ENCODE peak calls at places on chromosome 22, in four cellular contexts. T, Y, E and M are unnamed samples.

GRCh38 chr22:48690583-48691317 is 1136.9 kb downstream of the BRD1 start:
- DNase-seq in T (no peak), Y (no peak), E (no peak), M (no peak)

GRCh38 chr22:30596886-30597285 is 5.2 kb upstream of the PES1 start:
- DNase-seq in T (no peak), E (no peak), Y (no peak), M (no peak)

GRCh38 chr22:48896766-48897637 is 930.7 kb downstream of the BRD1 start:
- DNase-seq in Y (no peak), T (no peak), E (no peak), M (no peak)

GRCh38 chr22:29044657-29045176 is 16.9 kb downstream of the C22orf31 start:
- DNase-seq in Y (no peak), E (peak), T (no peak), M (no peak)

GRCh38 chr22:22558972-22559603 is at the start of gene PRAME:
- DNase-seq in E (peak), T (peak), Y (peak), M (peak)

GRCh38 chr22:32119568-32120235 is 39.4 kb downstream of the C22orf42 start:
- DNase-seq in E (no peak), T (no peak), Y (no peak), M (no peak)

GRCh38 chr22:42316988-42317387 is 46.5 kb upstream of the TCF20 start:
- DNase-seq in Y (no peak), E (no peak), T (peak), M (no peak)

GRCh38 chr22:49207008-49207775 is 620.5 kb downstream of the BRD1 start:
- DNase-seq in T (no peak), E (no peak), Y (no peak), M (no peak)

GRCh38 chr22:31970490-31971444 is 26.4 kb downstream of the YWHAH start:
- DNase-seq in E (peak), T (peak), Y (peak), M (peak)

GRCh38 chr22:21796863-21797262 is 61.3 kb upstream of the YPEL1 start:
- DNase-seq in E (no peak), T (no peak), Y (no peak), M (no peak)

GRCh38 chr22:39136317-39136716 is 16.2 kb downstream of the CBX7 start:
- DNase-seq in E (no peak), Y (no peak), T (no peak), M (no peak)

GRCh38 chr22:44723801-44724200 is 21.8 kb downstream of the PRR5 start:
- DNase-seq in E (peak), Y (peak), T (peak), M (peak)

GRCh38 chr22:45742866-45743450 is 71.3 kb downstream of the ATXN10 start:
- DNase-seq in Y (no peak), T (peak), E (peak), M (no peak)

GRCh38 chr22:31084811-31085492 is 3.8 kb downstream of the SMTN start:
- DNase-seq in T (peak), E (no peak), Y (peak), M (no peak)

GRCh38 chr22:41286639-41287091 is 678 bp upstream of the RANGAP1 start:
- DNase-seq in E (peak), T (peak), Y (peak), M (no peak)

GRCh38 chr22:38950527-38951111 is 6.8 kb upstream of the APOBEC3A start:
- DNase-seq in E (no peak), Y (no peak), T (no peak), M (no peak)

GRCh38 chr22:45704648-45705047 is 33.0 kb downstream of the ATXN10 start:
- DNase-seq in E (no peak), Y (no peak), T (no peak), M (no peak)

GRCh38 chr22:44689915-44690524 is 12.0 kb upstream of the PRR5 start:
- DNase-seq in T (no peak), E (no peak), Y (no peak), M (no peak)

GRCh38 chr22:45096256-45096907 is 67.3 kb upstream of the NUP50 start:
- DNase-seq in E (peak), T (peak), Y (no peak), M (peak)

GRCh38 chr22:42869463-42869862 is 12.4 kb upstream of the ARFGAP3 start:
- DNase-seq in E (no peak), T (no peak), Y (no peak), M (no peak)

GRCh38 chr22:37409031-37409430 is 18.2 kb downstream of the ELFN2 start:
- DNase-seq in E (no peak), T (no peak), Y (no peak), M (no peak)

GRCh38 chr22:30922151-30922611 is 46.4 kb downstream of the MORC2 start:
- DNase-seq in T (no peak), E (no peak), Y (peak), M (no peak)

GRCh38 chr22:38086001-38086845 is 2.2 kb upstream of the SLC16A8 start:
- DNase-seq in E (no peak), T (no peak), Y (no peak), M (no peak)

GRCh38 chr22:44369241-44369652 is 56.5 kb upstream of the SHISAL1 start:
- DNase-seq in T (no peak), Y (no peak), E (no peak), M (no peak)

GRCh38 chr22:38655532-38656255 is 498 bp downstream of the FAM227A start:
- DNase-seq in Y (no peak), E (no peak), T (peak), M (peak)

GRCh38 chr22:35987487-35987886 is 41.1 kb downstream of the RBFOX2 start:
- DNase-seq in E (peak), T (no peak), Y (no peak), M (no peak)
- TF ChIP-seq SP1 in E (no peak), T (no peak), Y (no peak), M (no peak)

GRCh38 chr22:20671409-20672081 is 102.4 kb upstream of the SERPIND1 start:
- DNase-seq in E (no peak), Y (no peak), T (no peak), M (no peak)
- TF ChIP-seq BHLHE40 in E (no peak), Y (no peak), T (no peak), M (no peak)

DNA sequence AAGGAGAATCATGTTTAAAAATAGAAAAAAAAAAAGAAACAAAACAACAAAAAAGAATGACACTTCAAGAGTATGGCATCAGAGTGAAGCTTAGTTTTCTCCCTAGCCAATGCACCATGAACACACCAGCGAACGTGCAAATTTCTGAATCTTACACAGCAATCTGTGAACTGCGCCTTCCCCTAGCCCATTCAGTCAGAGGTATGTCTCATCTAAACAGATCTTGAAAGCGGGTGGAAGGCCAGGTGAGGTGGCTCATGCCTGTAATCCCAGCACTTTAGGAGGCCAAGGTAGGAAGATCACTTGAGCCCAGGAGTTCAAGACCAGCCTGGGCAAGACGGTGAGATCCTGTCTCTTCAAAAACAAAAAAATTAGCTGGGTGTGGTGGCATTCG is 113.1 kb downstream of the MICAL3 start:
- DNase-seq in E (no peak), T (no peak), Y (no peak), M (no peak)
- TF ChIP-seq SP1 in E (no peak), T (no peak), Y (no peak), M (no peak)

DNA sequence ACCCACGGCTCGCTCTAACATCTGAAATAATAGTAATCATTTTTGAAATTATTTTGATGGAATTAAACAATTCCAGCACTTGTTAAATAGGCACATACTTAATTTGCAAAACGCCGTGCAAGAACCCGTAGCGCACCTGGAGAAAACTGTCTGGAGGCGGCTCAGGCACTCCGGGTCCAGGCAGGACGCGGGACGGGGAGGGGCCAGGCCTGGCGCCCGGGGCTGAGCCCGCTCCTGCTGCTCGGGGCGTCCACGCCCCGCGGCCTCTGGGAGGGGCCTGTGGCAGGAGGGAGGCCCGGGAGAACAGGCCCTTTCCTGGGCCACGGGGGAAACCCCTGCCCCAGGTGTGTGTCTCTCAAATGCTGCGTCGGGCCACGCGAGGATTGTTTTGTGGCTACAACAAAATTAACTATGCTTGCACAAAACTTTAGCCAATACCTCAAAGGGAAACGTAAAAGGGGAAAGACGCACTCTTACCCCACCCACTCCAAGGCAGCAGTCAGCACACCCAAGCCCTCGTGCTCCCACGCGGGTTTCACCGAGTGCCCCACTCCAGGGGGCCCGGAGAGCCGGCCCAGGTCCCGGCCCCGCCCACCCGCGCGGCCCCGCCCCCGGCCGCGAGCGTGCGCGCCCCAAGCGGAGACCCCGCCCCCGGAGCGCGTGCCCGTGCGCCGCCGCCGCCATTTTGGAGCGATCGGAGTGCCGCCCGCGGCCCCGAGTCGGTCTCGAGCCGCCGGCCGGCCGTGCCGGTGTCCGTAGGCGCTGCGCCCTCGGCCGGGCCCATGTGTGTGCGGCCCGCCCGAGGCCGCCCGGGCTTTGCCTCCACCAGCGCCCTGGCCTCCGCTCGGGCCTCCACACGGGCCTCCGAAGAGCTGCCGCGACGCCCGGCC is at the start of gene PPP6R2:
- DNase-seq in Y (no peak), E (peak), T (peak), M (peak)
- TF ChIP-seq BHLHE40 in Y (peak), E (no peak), T (no peak), M (no peak)

GRCh38 chr22:40231618-40232313 is 54.0 kb downstream of the TNRC6B start:
- DNase-seq in Y (no peak), E (no peak), T (no peak), M (no peak)
- TF ChIP-seq SP1 in Y (no peak), E (no peak), T (no peak), M (no peak)

GRCh38 chr22:19011075-19011474 is 75.0 kb upstream of the PRODH start:
- DNase-seq in E (no peak), Y (no peak), T (no peak), M (no peak)
- TF ChIP-seq BHLHE40 in E (no peak), Y (no peak), T (no peak), M (no peak)

GRCh38 chr22:23756891-23757290 is 2.7 kb upstream of the VPREB3 start:
- DNase-seq in E (no peak), T (no peak), Y (no peak), M (no peak)
- TF ChIP-seq SP1 in E (no peak), T (no peak), Y (no peak), M (no peak)

DNA sequence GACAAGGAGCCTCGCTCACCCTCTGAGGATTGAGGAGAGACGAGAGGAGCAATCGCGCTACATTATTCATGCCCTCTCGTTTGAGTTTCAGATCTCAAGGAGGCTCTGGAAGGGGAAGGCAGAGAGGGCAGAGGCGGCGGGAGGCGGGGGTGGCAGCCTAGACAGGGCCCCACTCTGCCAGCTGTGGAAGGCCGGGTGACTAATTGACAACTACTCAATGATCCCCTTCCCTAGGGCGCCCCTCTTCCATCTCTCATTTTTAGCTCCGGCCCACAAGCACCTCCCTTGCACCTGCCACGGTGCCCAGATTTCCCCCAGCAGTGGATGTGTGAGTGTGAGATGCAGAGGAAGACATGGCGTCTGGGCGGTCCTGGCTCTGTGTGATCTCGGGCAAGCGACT is 255.6 kb downstream of the MIAT start:
- DNase-seq in T (no peak), Y (no peak), E (no peak), M (no peak)
- TF ChIP-seq BHLHE40 in T (no peak), Y (no peak), E (no peak), M (no peak)

DNA sequence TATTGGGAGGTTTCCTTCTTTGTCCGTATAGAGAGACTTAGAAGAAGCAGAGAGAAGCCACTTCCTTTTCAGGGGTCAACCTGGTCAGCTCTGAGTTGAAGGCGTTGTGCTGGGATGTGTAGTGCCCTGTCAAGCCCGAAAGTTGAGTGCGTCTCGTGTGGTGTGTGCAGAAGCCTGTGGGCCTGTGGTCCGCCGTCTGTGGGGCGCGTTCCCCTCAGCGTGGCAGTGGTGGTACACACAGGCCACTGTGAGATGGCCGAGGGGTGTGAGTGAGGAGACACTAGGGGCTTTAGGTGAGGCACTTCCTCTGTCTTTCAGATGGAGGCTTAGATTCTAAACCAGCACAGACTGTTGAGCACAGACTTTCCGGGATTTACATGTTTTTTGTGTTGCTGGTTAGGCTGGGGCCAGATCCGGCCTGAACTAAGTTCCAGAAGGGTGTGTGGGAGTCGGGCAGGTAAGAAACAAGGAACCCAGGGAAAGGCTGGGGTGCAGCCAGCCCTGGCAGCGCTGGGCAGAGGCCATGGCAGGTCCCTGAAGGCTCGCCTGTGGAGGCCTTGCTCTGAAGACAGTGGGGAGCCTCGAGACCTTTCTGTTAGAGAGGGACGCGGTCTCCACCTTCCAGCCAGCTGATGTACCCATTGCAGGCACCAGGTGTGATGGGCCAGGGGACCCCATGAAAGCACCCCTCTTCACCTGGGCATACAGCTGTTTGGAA is 194.2 kb downstream of the TBC1D22A start:
- DNase-seq in T (no peak), E (no peak), Y (no peak), M (no peak)
- TF ChIP-seq SP1 in T (no peak), E (no peak), Y (no peak), M (no peak)

GRCh38 chr22:20418211-20418788 is 19.3 kb downstream of the SCARF2 start:
- DNase-seq in Y (no peak), T (peak), E (peak), M (peak)
- TF ChIP-seq BHLHE40 in Y (peak), T (peak), E (peak), M (no peak)